ENCODE peak calls at places on chromosome 9, in six cellular contexts. B, M, Z, V, N and P are unnamed samples.

GRCh38 chr9:126607086-126607485 is 6.6 kb upstream of the LMX1B start:
- DNase-seq in B (no peak), M (no peak), Z (no peak), V (no peak), N (no peak), P (no peak)

GRCh38 chr9:29625292-29625731 is 2052.0 kb upstream of the C9orf72 start:
- DNase-seq in B (peak; percentile 7), M (no peak), Z (no peak), V (peak; percentile 16), N (no peak), P (no peak)

GRCh38 chr9:121133104-121133816 is 58.5 kb downstream of the CNTRL start:
- DNase-seq in B (no peak), M (peak; percentile 39), Z (peak; percentile 67), V (no peak), N (no peak), P (peak; percentile 31)

GRCh38 chr9:113519401-113520108 is 56.0 kb downstream of the RGS3 start:
- DNase-seq in B (no peak), M (no peak), Z (no peak), V (no peak), N (no peak), P (no peak)

GRCh38 chr9:113131689-113132151 is 19.1 kb upstream of the SLC31A2 start:
- DNase-seq in B (peak; percentile 33), M (no peak), Z (no peak), V (peak; percentile 51), N (peak; percentile 37), P (no peak)

GRCh38 chr9:38026021-38026809 is 42.8 kb downstream of the SHB start:
- DNase-seq in B (peak; percentile 90), M (no peak), Z (no peak), V (peak; percentile 96), N (no peak), P (peak; percentile 70)

GRCh38 chr9:23372703-23373102 is 453.3 kb downstream of the ELAVL2 start:
- DNase-seq in B (no peak), M (no peak), Z (no peak), V (no peak), N (no peak), P (no peak)

GRCh38 chr9:32625320-32625719 is 10.1 kb downstream of the TAF1L start:
- DNase-seq in B (no peak), M (no peak), Z (no peak), V (no peak), N (no peak), P (no peak)

GRCh38 chr9:115088856-115089255 is 29.1 kb downstream of the TNC start:
- DNase-seq in B (no peak), M (no peak), Z (no peak), V (no peak), N (no peak), P (no peak)

GRCh38 chr9:131278421-131279111 is 2.3 kb upstream of the FAM78A start:
- DNase-seq in B (no peak), M (no peak), Z (peak; percentile 28), V (no peak), N (no peak), P (no peak)

GRCh38 chr9:115494393-115494792 is 376.4 kb upstream of the TNC start:
- DNase-seq in B (no peak), M (no peak), Z (no peak), V (no peak), N (no peak), P (no peak)

GRCh38 chr9:110688329-110688728 is 19.7 kb downstream of the MUSK start:
- DNase-seq in B (no peak), M (no peak), Z (no peak), V (no peak), N (no peak), P (no peak)

GRCh38 chr9:126985870-126986498 is 71.4 kb downstream of the RALGPS1 start:
- DNase-seq in B (peak; percentile 92), M (peak; percentile 65), Z (peak; percentile 79), V (peak; percentile 61), N (no peak), P (peak; percentile 84)

GRCh38 chr9:123725389-123725788 is 204.5 kb downstream of the DENND1A start:
- DNase-seq in B (peak; percentile 26), M (no peak), Z (no peak), V (peak; percentile 32), N (peak; percentile 4), P (peak; percentile 57)

GRCh38 chr9:136572003-136572595 is 26.3 kb upstream of the NOTCH1 start:
- DNase-seq in B (peak; percentile 81), M (no peak), Z (no peak), V (peak; percentile 55), N (peak; percentile 57), P (peak; percentile 85)